ENCODE peak calls at places on chromosomes 11 and 22, in four cellular contexts. V is spleen; N is CD4-positive, alpha-beta T cell; H is left ventricle myocardium inferior. J is an unnamed sample.

GRCh38 chr11:13891911-13892310 is 70.6 kb upstream of the SPON1 start:
- DNase-seq in V (no peak), N (no peak), H (no peak), J (no peak)

GRCh38 chr22:49142281-49142680 is 685.4 kb downstream of the BRD1 start:
- DNase-seq in V (peak; percentile 41), N (no peak), H (no peak), J (no peak)

GRCh38 chr22:42805998-42806481 is 51.0 kb downstream of the ARFGAP3 start:
- DNase-seq in V (no peak), N (no peak), H (no peak), J (no peak)

GRCh38 chr11:64971421-64972233 is at the start of gene MAJIN:
- DNase-seq in V (peak; percentile 94), N (peak; percentile 84), H (peak; percentile 88), J (no peak)

GRCh38 chr11:72573380-72573949 is 100.8 kb downstream of the PDE2A start:
- DNase-seq in V (peak; percentile 57), N (no peak), H (no peak), J (no peak)

GRCh38 chr11:35563413-35564245 is 38.2 kb upstream of the PAMR1 start:
- DNase-seq in V (no peak), N (no peak), H (no peak), J (no peak)

GRCh38 chr11:107856981-107857517 is 1.5 kb downstream of the SLC35F2 start:
- DNase-seq in V (no peak), N (no peak), H (no peak), J (no peak)

GRCh38 chr22:20787746-20788626 is 14.1 kb downstream of the SERPIND1 start:
- DNase-seq in V (no peak), N (no peak), H (no peak), J (no peak)

GRCh38 chr11:34223021-34223813 is 117.8 kb downstream of the NAT10 start:
- DNase-seq in V (no peak), N (no peak), H (peak; percentile 61), J (no peak)

GRCh38 chr11:125256471-125257010 is 92.0 kb downstream of the PKNOX2 start:
- DNase-seq in V (no peak), N (no peak), H (no peak), J (no peak)

GRCh38 chr11:64745219-64745522 is 1.2 kb upstream of the RASGRP2 start:
- DNase-seq in V (peak; percentile 100), N (peak; percentile 66), H (peak; percentile 88), J (no peak)

GRCh38 chr11:73340164-73340563 is 32.1 kb downstream of the ARHGEF17 start:
- DNase-seq in V (no peak), N (no peak), H (no peak), J (no peak)

GRCh38 chr11:71426413-71426812 is 21.8 kb downstream of the DHCR7 start:
- DNase-seq in V (no peak), N (no peak), H (no peak), J (no peak)

GRCh38 chr11:92440701-92441338 is 216.2 kb downstream of the FAT3 start:
- DNase-seq in V (no peak), N (no peak), H (no peak), J (no peak)

GRCh38 chr22:49590851-49591445 is 236.7 kb downstream of the BRD1 start:
- DNase-seq in V (no peak), N (no peak), H (no peak), J (no peak)

GRCh38 chr22:47388778-47389177 is 626.3 kb downstream of the TBC1D22A start:
- DNase-seq in V (peak; percentile 41), N (no peak), H (no peak), J (no peak)

GRCh38 chr11:93542753-93543246 is 391 bp downstream of the SMCO4 start:
- DNase-seq in V (peak; percentile 89), N (no peak), H (peak; percentile 34), J (no peak)

DNA sequence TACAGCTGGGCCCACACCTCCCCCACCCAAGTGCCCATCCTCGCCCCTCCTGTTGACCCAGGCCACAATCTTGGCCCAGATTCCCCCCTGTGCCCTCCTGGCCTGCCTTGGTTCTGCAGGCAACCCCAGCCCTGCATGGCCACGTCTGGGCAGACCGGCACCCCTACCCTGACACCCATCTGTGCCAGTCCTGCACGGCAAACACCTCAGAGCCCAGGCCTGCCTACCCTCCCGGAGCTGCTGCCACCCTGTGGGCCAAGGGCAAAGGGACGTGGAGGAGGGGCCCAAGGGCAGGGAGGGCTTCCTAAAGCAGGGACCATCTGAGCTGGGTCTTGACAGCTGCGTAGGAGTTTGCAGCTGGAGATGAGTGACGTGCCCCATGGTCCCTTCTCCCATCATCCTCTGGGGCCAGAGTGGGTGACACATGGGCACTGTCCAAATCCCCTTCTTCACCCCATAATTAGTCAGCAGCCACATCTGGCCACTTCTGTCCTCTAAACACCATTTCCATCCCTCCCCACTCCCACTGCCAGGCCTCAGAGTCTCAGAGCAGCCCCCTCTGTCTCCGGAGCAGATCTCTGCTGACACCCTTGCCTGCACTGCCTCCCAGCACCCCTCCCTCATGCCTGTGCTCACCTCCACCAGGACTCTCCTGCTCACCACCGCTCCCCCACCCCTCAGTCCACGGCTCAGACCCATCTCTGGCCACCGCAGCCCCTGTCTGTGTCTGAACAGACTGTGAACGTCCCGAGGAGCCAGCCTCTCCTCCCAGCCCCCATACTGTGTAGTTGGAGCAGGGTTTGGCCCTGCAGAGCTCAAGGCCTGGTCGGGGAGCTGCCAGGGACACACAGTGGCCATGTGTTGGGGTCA is 35.6 kb upstream of the PPARA start:
- DNase-seq in V (no peak), N (no peak), H (no peak), J (no peak)
- TF ChIP-seq CTCF in V (no peak), N (no peak), H (peak; percentile 17), J (no peak)

DNA sequence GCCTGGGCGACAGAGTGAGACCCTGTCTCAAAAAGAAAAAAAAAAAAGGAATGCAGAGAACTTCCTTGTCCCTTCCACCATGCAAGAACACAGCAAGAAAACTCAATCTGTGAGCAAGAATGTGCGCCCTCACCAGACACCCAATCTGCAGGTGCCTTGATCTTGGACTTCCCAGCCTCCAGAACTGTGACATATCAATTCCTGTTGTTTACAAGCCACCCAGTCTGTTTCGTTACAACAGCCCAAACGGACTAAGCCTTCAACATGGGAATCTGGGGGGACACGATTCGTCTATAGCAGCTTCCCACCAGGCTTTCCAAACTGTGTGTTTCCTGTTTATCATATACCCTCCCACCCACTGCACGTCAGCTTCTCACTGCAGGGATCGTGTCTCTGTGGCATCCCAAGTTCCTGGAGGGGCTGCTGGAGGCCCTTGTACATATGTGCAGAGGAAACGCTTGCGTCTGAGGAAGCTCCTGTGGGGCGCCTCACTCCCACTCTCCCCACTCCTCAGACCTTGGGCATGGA is 11.0 kb upstream of the PSMC3 start:
- DNase-seq in V (no peak), N (no peak), H (no peak), J (no peak)
- H3K27ac ChIP-seq in V (no peak overlapping the region), N (no peak overlapping the region), H (peak overlapping the region; percentile 75), J (no peak overlapping the region)

GRCh38 chr11:8168485-8169257 is at the start of gene RIC3:
- DNase-seq in V (peak; percentile 87), N (peak; percentile 29), H (peak; percentile 42), J (peak; percentile 77)

GRCh38 chr11:8167796-8168195 is 1.0 kb downstream of the RIC3 start:
- DNase-seq in V (no peak), N (no peak), H (no peak), J (no peak)
- H3K27me3 ChIP-seq in V (peaks cover 21% of the 10 kb centered on the region), N (peaks cover 24% of the 10 kb centered on the region), H (peaks cover 58% of the 10 kb centered on the region), J (peaks cover 4% of the 10 kb centered on the region)

GRCh38 chr11:16781821-16782220 is 43.4 kb downstream of the C11orf58 start:
- DNase-seq in V (no peak), N (no peak), H (no peak), J (no peak)

GRCh38 chr11:16782226-16782919 is 43.9 kb downstream of the C11orf58 start:
- DNase-seq in V (peak; percentile 59), N (no peak), H (no peak), J (no peak)

GRCh38 chr11:16780146-16780545 is 41.7 kb downstream of the C11orf58 start:
- DNase-seq in V (peak; percentile 59), N (no peak), H (no peak), J (no peak)

GRCh38 chr11:16779436-16779835 is 41.0 kb downstream of the C11orf58 start:
- DNase-seq in V (peak; percentile 75), N (no peak), H (no peak), J (no peak)

GRCh38 chr11:16780698-16781550 is 42.5 kb downstream of the C11orf58 start:
- DNase-seq in V (peak; percentile 66), N (no peak), H (no peak), J (no peak)
- TF ChIP-seq CTCF in V (no peak), N (no peak), H (no peak), J (no peak)

DNA sequence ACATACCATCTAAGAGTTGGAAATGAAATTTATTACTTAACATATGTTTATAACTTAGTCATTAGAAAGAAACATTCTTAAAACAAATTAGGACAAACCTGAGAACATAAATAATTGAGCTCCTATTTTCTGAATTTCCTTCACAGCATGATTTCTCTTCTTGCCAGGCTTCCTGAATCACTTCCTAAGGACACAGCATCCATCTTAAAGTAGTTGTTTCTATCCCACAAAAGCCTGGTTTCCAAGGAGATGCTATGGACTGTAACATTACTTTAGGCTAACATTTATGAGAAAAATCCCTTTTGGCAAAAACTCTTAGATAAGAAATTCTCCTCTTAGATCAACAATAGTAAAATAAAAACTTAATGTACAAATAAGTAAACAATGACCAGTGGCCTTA is 74.7 kb downstream of the TTC28 start:
- DNase-seq in V (no peak), N (no peak), H (no peak), J (no peak)
- H3K27ac ChIP-seq in V (no peak overlapping the region), N (no peak overlapping the region), H (no peak overlapping the region), J (no peak overlapping the region)

DNA sequence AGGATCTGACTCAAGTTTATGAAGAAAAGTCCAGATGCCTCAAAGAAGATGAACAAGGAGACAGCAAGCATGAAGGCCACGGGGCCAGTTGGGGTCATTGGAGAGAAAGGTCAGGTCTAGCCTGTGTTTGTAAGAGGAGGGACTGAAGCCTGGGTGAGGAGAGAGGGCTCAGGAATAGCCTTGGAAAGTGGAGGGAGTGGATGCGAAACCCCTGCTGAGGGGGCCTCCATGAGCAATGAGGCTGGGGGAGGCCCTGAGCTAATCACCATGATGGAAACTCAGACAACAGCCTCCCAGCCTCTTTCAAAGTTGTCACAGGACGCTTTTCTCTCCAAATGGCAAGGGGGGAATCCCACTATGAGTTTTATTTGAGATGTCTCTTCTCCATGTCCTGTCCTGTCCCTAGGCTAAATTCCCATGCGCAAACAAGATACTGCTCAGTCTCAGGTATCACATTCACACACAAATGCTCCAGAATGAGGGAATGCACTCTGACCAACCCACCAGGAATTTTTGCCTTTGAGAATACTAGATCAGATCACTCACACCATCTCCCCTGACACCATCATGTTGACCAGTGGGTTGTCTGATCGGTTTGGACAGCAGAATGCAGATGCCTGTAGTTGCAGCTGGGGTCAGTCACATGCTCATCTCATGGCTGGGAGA is 51.3 kb upstream of the TOP3B start:
- DNase-seq in V (no peak), N (no peak), H (no peak), J (no peak)
- H3K27me3 ChIP-seq in V (no peaks in the 10 kb centered on the region), N (no peaks in the 10 kb centered on the region), H (peaks cover 32% of the 10 kb centered on the region), J (peaks cover 7% of the 10 kb centered on the region)

DNA sequence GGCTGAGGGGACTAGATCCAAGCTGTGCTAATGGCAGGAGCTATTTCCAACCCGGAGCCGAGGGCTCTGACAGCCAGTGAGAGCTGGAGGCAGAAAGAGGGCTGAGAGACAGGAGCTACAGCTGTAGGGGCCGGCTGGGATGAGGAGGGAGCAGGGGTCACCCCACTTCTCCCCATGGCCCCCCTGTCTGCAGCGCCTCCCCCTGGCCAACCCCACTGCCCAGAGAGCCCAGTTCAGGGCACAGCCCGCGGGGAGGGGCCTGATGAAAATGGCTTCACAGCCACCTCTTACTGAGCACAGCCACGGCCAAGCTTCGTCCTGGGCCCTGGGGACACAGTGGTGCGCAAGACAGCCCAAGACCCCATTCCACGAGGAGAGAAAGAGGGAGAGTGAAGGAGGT is 27.9 kb downstream of the RPL3 start:
- DNase-seq in V (no peak), N (no peak), H (no peak), J (no peak)
- TF ChIP-seq CTCF in V (no peak), N (no peak), H (no peak), J (no peak)